ENCODE peak calls at places on chromosome 12, in four cellular contexts. L, J, H and P are unnamed samples.

GRCh38 chr12:124403273-124403672 is 108.4 kb downstream of the RFLNA start:
- DNase-seq in H (no peak), L (no peak), J (no peak), P (no peak)

GRCh38 chr12:67593041-67593870 is 55.3 kb upstream of the DYRK2 start:
- DNase-seq in J (no peak), L (no peak), H (no peak), P (no peak)

GRCh38 chr12:67692966-67693365 is 44.4 kb downstream of the DYRK2 start:
- DNase-seq in L (no peak), H (no peak), J (no peak), P (no peak)

GRCh38 chr12:92547906-92548305 is 154.9 kb upstream of the PLEKHG7 start:
- DNase-seq in J (no peak), L (no peak), H (no peak), P (no peak)

GRCh38 chr12:31590730-31591307 is at the start of gene DENND5B:
- DNase-seq in J (no peak), L (no peak), H (peak; percentile 50), P (no peak)

GRCh38 chr12:89707623-89707991 is 1.0 kb downstream of the ATP2B1 start:
- DNase-seq in J (peak; percentile 1), H (peak; percentile 16), L (no peak), P (no peak)

GRCh38 chr12:18470251-18470650 is 208.9 kb downstream of the PIK3C2G start:
- DNase-seq in J (no peak), L (no peak), H (no peak), P (no peak)

GRCh38 chr12:125351788-125352187 is 286.6 kb downstream of the AACS start:
- DNase-seq in H (no peak), L (no peak), J (no peak), P (no peak)

GRCh38 chr12:1559729-1560128 is 34.7 kb downstream of the FBXL14 start:
- DNase-seq in H (no peak), L (no peak), J (no peak), P (no peak)

GRCh38 chr12:53220857-53221202 is 11.2 kb downstream of the RARG start:
- DNase-seq in J (peak; percentile 69), L (peak; percentile 60), H (peak; percentile 81), P (peak; percentile 60)

GRCh38 chr12:112126916-112127315 is 1.6 kb downstream of the TRAFD1 start:
- DNase-seq in H (no peak), L (no peak), J (no peak), P (no peak)

GRCh38 chr12:111768159-111768895 is 1.6 kb downstream of the ALDH2 start:
- DNase-seq in L (no peak), J (no peak), H (no peak), P (no peak)

GRCh38 chr12:19988918-19989317 is 379.4 kb upstream of the PDE3A start:
- DNase-seq in L (no peak), J (no peak), H (no peak), P (no peak)

GRCh38 chr12:124359671-124360581 is 65.0 kb downstream of the RFLNA start:
- DNase-seq in H (no peak), J (no peak), L (no peak), P (no peak)

GRCh38 chr12:91355150-91356006 is 172.8 kb upstream of the DCN start:
- DNase-seq in L (peak; percentile 71), H (peak; percentile 47), J (peak; percentile 8), P (peak; percentile 28)

GRCh38 chr12:106329231-106329985 is 26.9 kb downstream of the TCP11L2 start:
- DNase-seq in L (no peak), J (no peak), H (no peak), P (no peak)

GRCh38 chr12:47828967-47829482 is 9.3 kb upstream of the HDAC7 start:
- DNase-seq in L (no peak), J (no peak), H (no peak), P (no peak)

GRCh38 chr12:32841061-32841460 is 55.5 kb downstream of the PKP2 start:
- DNase-seq in H (no peak), J (no peak), L (no peak), P (no peak)

GRCh38 chr12:7695159-7695930 is at the start of gene GDF3:
- DNase-seq in H (no peak), L (no peak), J (no peak), P (no peak)

GRCh38 chr12:120314220-120314619 is 12.1 kb downstream of the SIRT4 start:
- DNase-seq in L (no peak), J (no peak), H (no peak), P (no peak)

GRCh38 chr12:47752552-47752951 is 6.1 kb downstream of the RAPGEF3 start:
- DNase-seq in H (no peak), L (no peak), J (no peak), P (no peak)

GRCh38 chr12:47362131-47362686 is 282.4 kb upstream of the AMIGO2 start:
- DNase-seq in J (no peak), H (no peak), L (no peak), P (no peak)

GRCh38 chr12:115337693-115338543 is 653.9 kb upstream of the TBX3 start:
- DNase-seq in J (no peak), L (peak; percentile 87), H (peak; percentile 34), P (no peak)

GRCh38 chr12:12714276-12715001 is 2.7 kb upstream of the CDKN1B start:
- DNase-seq in H (no peak), L (no peak), J (no peak), P (peak; percentile 65)

GRCh38 chr12:122852336-122853275 is 17.3 kb downstream of the HIP1R start:
- DNase-seq in J (no peak), H (no peak), L (no peak), P (no peak)

GRCh38 chr12:56988207-56988739 is 18.1 kb downstream of the ZBTB39 start:
- DNase-seq in J (no peak), L (no peak), H (no peak), P (no peak)

GRCh38 chr12:108505121-108505520 is 10.0 kb upstream of the FICD start:
- DNase-seq in L (no peak), J (no peak), H (no peak), P (no peak)

GRCh38 chr12:57089259-57090245 is 638 bp downstream of the NAB2 start:
- DNase-seq in L (no peak), H (no peak), J (no peak), P (no peak)

GRCh38 chr12:110869803-110870202 is 23.0 kb downstream of the CCDC63 start:
- DNase-seq in L (no peak), J (no peak), H (no peak), P (no peak)

GRCh38 chr12:118237053-118237665 is 101.2 kb downstream of the PEBP1 start:
- DNase-seq in J (no peak), L (no peak), H (no peak), P (no peak)

GRCh38 chr12:15220961-15221885 is at the start of gene RERG:
- DNase-seq in J (peak; percentile 54), L (peak; percentile 20), H (peak; percentile 44), P (peak; percentile 53)

GRCh38 chr12:39780527-39781446 is 161.2 kb upstream of the ABCD2 start:
- DNase-seq in L (no peak), H (no peak), J (no peak), P (no peak)

GRCh38 chr12:101829639-101830390 is 944 bp downstream of the GNPTAB start:
- DNase-seq in L (no peak), J (no peak), H (no peak), P (no peak)

GRCh38 chr12:117113231-117113630 is 14.0 kb upstream of the TESC start:
- DNase-seq in L (no peak), H (no peak), J (no peak), P (no peak)

GRCh38 chr12:88142610-88142991 is 494 bp downstream of the TMTC3 start:
- DNase-seq in J (no peak), H (peak; percentile 2), L (no peak), P (peak; percentile 8)

GRCh38 chr12:115473257-115473956 is 789.4 kb upstream of the TBX3 start:
- DNase-seq in L (no peak), J (no peak), H (no peak), P (no peak)

GRCh38 chr12:10191865-10192264 is 13.0 kb downstream of the TMEM52B start:
- DNase-seq in J (no peak), L (no peak), H (no peak), P (no peak)

GRCh38 chr12:116559330-116560080 is at the start of gene MAP1LC3B2:
- DNase-seq in H (peak; percentile 15), L (no peak), J (peak; percentile 27), P (peak; percentile 68)

GRCh38 chr12:69595689-69596088 is 10.4 kb downstream of the CCT2 start:
- DNase-seq in H (no peak), L (no peak), J (no peak), P (no peak)

GRCh38 chr12:3777206-3777809 is 24.4 kb upstream of the CRACR2A start:
- DNase-seq in H (peak; percentile 30), L (no peak), J (no peak), P (peak; percentile 11)